ENCODE peak calls at places on chromosomes 13 and 19, in six cellular contexts. D is heart right ventricle, A is A549, K is MM.1S, E is Peyer's patch, N is ascending aorta. Q is an unnamed sample.

GRCh38 chr13:70894258-70894657 is 786.0 kb upstream of the KLHL1 start:
- DNase-seq in D (no peak), E (no peak), K (no peak), N (no peak), A (no peak), Q (no peak)

GRCh38 chr19:42471554-42472249 is 29.0 kb upstream of the CXCL17 start:
- DNase-seq in K (no peak), A (no peak), N (no peak), D (no peak), E (no peak), Q (no peak)

GRCh38 chr19:7870571-7871279 is 3.5 kb downstream of the PRR36 start:
- DNase-seq in A (peak; percentile 98), N (no peak), D (peak; percentile 33), K (peak; percentile 78), E (peak; percentile 63), Q (peak; percentile 42)

GRCh38 chr13:91609353-91609752 is 210.9 kb downstream of the GPC5 start:
- DNase-seq in K (no peak), E (no peak), D (no peak), A (no peak), N (no peak), Q (no peak)

GRCh38 chr13:33787051-33787591 is 30.8 kb upstream of the RFC3 start:
- DNase-seq in E (no peak), A (no peak), N (no peak), K (peak; percentile 18), D (no peak), Q (no peak)

GRCh38 chr13:36096411-36097184 is 34.6 kb downstream of the DCLK1 start:
- DNase-seq in D (no peak), K (no peak), E (no peak), A (no peak), N (no peak), Q (no peak)

GRCh38 chr19:17035842-17036424 is 9.3 kb upstream of the CPAMD8 start:
- DNase-seq in K (no peak), N (peak; percentile 16), D (peak; percentile 30), E (peak; percentile 52), A (peak; percentile 19), Q (no peak)

GRCh38 chr19:932647-933552 is 7.1 kb downstream of the ARID3A start:
- DNase-seq in N (no peak), E (peak; percentile 76), K (no peak), A (peak; percentile 37), D (peak; percentile 79), Q (peak; percentile 74)

GRCh38 chr19:34778342-34778741 is 5.3 kb upstream of the ZNF599 start:
- DNase-seq in K (no peak), N (no peak), E (no peak), D (no peak), A (no peak), Q (no peak)

GRCh38 chr19:51137812-51138425 is 4.2 kb upstream of the SIGLEC7 start:
- DNase-seq in N (no peak), K (no peak), E (no peak), D (no peak), A (no peak), Q (no peak)

GRCh38 chr19:30391554-30392551 is 19.7 kb downstream of the ZNF536 start:
- DNase-seq in E (no peak), K (no peak), A (no peak), D (no peak), N (no peak), Q (no peak)

GRCh38 chr13:44575741-44576395 is at the start of gene TSC22D1:
- DNase-seq in E (peak; percentile 78), N (no peak), K (peak; percentile 44), A (peak; percentile 23), D (peak; percentile 41), Q (peak; percentile 57)

DNA sequence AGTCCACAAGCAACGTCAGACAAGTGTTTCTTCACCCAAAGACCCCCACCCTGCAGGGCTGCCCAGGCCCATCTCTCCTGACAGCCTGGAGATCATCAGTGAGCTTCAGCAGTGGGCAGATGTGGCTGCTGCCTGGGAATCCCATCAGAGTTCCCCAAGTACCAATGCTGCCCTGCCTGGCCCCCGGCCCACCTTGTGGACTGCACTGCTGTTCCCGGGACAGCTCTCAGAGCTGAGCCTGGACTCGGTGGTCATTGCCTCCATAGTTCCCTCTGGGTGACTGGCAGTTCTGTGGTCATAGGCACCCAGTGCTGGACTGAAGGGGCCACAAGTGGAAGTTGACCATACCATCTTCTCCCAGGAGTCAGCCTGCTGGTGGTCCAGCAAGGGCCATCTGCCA is 24.5 kb upstream of the ZNF492 start:
- DNase-seq in N (no peak), D (no peak), E (no peak), A (no peak), K (no peak), Q (no peak)
- H3K9me3 ChIP-seq in N (no peaks in the 10 kb centered on the region), D (peaks cover 31% of the 10 kb centered on the region), E (no peaks in the 10 kb centered on the region), A (peaks cover 17% of the 10 kb centered on the region), K (no peaks in the 10 kb centered on the region), Q (peaks cover 4% of the 10 kb centered on the region)

GRCh38 chr13:37918116-37919100 is 48.8 kb upstream of the TRPC4 start:
- DNase-seq in N (no peak), A (no peak), E (no peak), K (no peak), D (no peak), Q (no peak)
- H3K4me3 ChIP-seq in N (no peak overlapping the region), A (no peak overlapping the region), E (no peak overlapping the region), K (no peak overlapping the region), D (peak overlapping the region; percentile 22), Q (no peak overlapping the region)

GRCh38 chr13:110523180-110523579 is 38.3 kb downstream of the RAB20 start:
- DNase-seq in N (no peak), A (no peak), D (no peak), E (no peak), K (no peak), Q (no peak)
- H3K4me1 ChIP-seq in N (peaks cover 50% of the 10 kb centered on the region), A (peaks cover 10% of the 10 kb centered on the region), D (peaks cover 43% of the 10 kb centered on the region), E (peaks cover 24% of the 10 kb centered on the region), K (peaks cover 34% of the 10 kb centered on the region), Q (peaks cover 13% of the 10 kb centered on the region)

DNA sequence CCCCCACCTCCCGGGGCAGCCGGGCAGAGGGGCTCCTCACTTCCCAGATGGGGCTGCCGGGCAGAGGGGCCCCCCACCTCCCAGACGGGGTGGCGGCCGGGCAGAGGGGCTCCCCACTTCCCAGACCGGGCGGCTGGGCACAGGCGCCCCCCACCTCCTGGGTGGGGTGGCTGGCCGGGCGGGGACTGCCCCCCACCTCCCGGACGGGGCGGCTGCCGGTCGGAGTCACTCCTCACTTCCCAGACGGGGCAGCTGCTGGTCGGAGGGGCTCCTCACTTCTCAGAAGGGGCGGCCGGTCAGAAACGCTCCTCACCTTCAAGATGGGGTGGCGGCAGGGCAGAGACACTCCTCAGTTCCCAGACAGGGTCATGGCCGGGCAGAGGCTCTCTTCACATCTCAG is 43.9 kb downstream of the ZNF730 start:
- DNase-seq in D (no peak), A (no peak), K (no peak), E (no peak), N (no peak), Q (no peak)
- H3K9me3 ChIP-seq in D (peaks cover 52% of the 10 kb centered on the region), A (peaks cover 7% of the 10 kb centered on the region), K (no peaks in the 10 kb centered on the region), E (no peaks in the 10 kb centered on the region), N (no peaks in the 10 kb centered on the region), Q (peaks cover 9% of the 10 kb centered on the region)

DNA sequence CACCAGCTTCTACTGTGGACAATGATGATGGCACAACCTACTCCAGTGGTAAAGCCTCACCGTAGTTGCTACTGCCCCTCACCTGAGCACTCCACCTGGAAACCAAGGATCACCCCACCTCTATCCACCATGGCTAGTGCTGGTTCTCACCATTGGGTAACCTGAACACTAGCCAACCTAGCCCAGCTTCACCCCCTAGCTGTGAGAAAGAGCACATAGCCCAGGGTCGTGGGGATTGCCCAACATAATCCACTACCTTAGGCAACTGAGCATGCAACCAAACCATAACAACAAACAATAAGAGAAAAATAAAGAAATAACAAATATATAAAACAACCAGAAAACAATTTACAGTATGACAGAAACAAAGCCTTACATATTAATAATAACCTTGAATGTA is 560.1 kb downstream of the DIAPH3 start:
- DNase-seq in A (no peak), E (no peak), N (no peak), K (no peak), D (no peak), Q (no peak)
- H3K4me3 ChIP-seq in A (no peak overlapping the region), E (no peak overlapping the region), N (no peak overlapping the region), K (no peak overlapping the region), D (no peak overlapping the region), Q (no peak overlapping the region)

Q was measured in CD4-positive, CD25-positive, alpha-beta regulatory T cell.